ENCODE peak calls at places on chromosomes 4 and X, in six cellular contexts. G is spleen, F is GM19239, R is GM04503, D is body of pancreas, A is BJ. I is an unnamed sample.

GRCh38 chrX:106980952-106981626 is 18.9 kb downstream of the MORC4 start:
- DNase-seq in F (no peak), G (no peak), A (no peak), D (no peak), R (no peak), I (no peak)

GRCh38 chr4:75344915-75345314 is 169.3 kb downstream of the RCHY1 start:
- DNase-seq in A (peak), R (peak), F (no peak), D (no peak), G (no peak), I (no peak)

GRCh38 chrX:68498044-68498507 is 775 bp upstream of the YIPF6 start:
- DNase-seq in R (no peak), F (no peak), D (no peak), G (no peak), A (no peak), I (no peak)

GRCh38 chr4:65502151-65502691 is 168.1 kb downstream of the EPHA5 start:
- DNase-seq in D (no peak), R (peak), F (no peak), A (peak), G (no peak), I (no peak)

GRCh38 chrX:110743679-110744340 is 51.8 kb downstream of the CHRDL1 start:
- DNase-seq in F (no peak), G (no peak), D (no peak), R (no peak), A (peak), I (peak)

GRCh38 chrX:17040711-17041110 is 94.3 kb downstream of the REPS2 start:
- DNase-seq in A (no peak), F (no peak), G (no peak), R (no peak), D (no peak), I (no peak)

GRCh38 chr4:54378461-54378860 is 149.4 kb downstream of the PDGFRA start:
- DNase-seq in D (no peak), G (no peak), A (no peak), F (no peak), R (no peak), I (no peak)

GRCh38 chr4:144645621-144646522 is at the start of gene HHIP:
- DNase-seq in F (no peak), A (no peak), D (peak), R (no peak), G (no peak), I (no peak)

GRCh38 chr4:7397206-7398103 is 37.3 kb downstream of the PSAPL1 start:
- DNase-seq in D (no peak), R (no peak), A (no peak), G (peak), F (no peak), I (no peak)

GRCh38 chr4:142350886-142351285 is 495.2 kb downstream of the INPP4B start:
- DNase-seq in A (no peak), D (no peak), G (no peak), R (no peak), F (no peak), I (no peak)

GRCh38 chr4:147928400-147928799 is 196.5 kb downstream of the ARHGAP10 start:
- DNase-seq in A (peak), D (no peak), G (no peak), F (no peak), R (no peak), I (no peak)

GRCh38 chr4:73593631-73594241 is 26.5 kb downstream of the RASSF6 start:
- DNase-seq in G (no peak), A (no peak), F (no peak), D (peak), R (no peak), I (no peak)

GRCh38 chr4:186931519-186931918 is 207.9 kb upstream of the FAT1 start:
- DNase-seq in R (no peak), A (peak), G (no peak), D (no peak), F (no peak), I (no peak)

GRCh38 chr4:40309250-40309774 is 25.8 kb upstream of the CHRNA9 start:
- DNase-seq in F (peak), A (no peak), D (peak), R (no peak), G (peak), I (peak)

GRCh38 chr4:86233681-86234080 is 126.2 kb downstream of the MAPK10 start:
- DNase-seq in R (no peak), D (no peak), G (no peak), F (no peak), A (no peak), I (no peak)

GRCh38 chr4:119865389-119865788 is 201.3 kb downstream of the MAD2L1 start:
- DNase-seq in D (no peak), G (no peak), A (no peak), F (no peak), R (no peak), I (no peak)

GRCh38 chrX:19886888-19887531 is 390 bp downstream of the SH3KBP1 start:
- DNase-seq in G (peak), R (no peak), A (no peak), D (peak), F (no peak), I (no peak)

GRCh38 chr4:3079694-3080123 is 5.2 kb downstream of the HTT start:
- DNase-seq in D (no peak), G (peak), R (no peak), F (no peak), A (no peak), I (peak)

GRCh38 chr4:118711047-118711446 is 25.9 kb downstream of the METTL14 start:
- DNase-seq in F (no peak), A (no peak), G (no peak), R (no peak), D (no peak), I (no peak)

GRCh38 chr4:116930329-116930728 is 155.0 kb downstream of the TRAM1L1 start:
- DNase-seq in F (no peak), D (no peak), A (no peak), R (no peak), G (no peak), I (no peak)

GRCh38 chr4:10958226-10958856 is 273.8 kb upstream of the CLNK start:
- DNase-seq in R (no peak), A (no peak), F (no peak), D (no peak), G (no peak), I (no peak)

GRCh38 chr4:55111601-55112000 is 13.8 kb downstream of the KDR start:
- DNase-seq in F (no peak), R (no peak), G (no peak), A (no peak), D (no peak), I (no peak)

GRCh38 chr4:142406917-142407501 is 439.1 kb downstream of the INPP4B start:
- DNase-seq in A (no peak), D (no peak), F (no peak), R (no peak), G (no peak), I (no peak)

GRCh38 chr4:103720661-103721060 is 876 bp upstream of the TACR3 start:
- DNase-seq in R (no peak), A (no peak), G (no peak), F (no peak), D (no peak), I (no peak)

GRCh38 chr4:169604131-169604900 is 8.1 kb downstream of the NEK1 start:
- DNase-seq in R (no peak), F (no peak), D (no peak), G (no peak), A (peak), I (no peak)

GRCh38 chr4:112706840-112707207 is 69.9 kb downstream of the LARP7 start:
- DNase-seq in F (no peak), D (no peak), G (no peak), R (no peak), A (no peak), I (no peak)